ENCODE peak calls at places on chromosome 10, in four cellular contexts. One of them, this sample, is unnamed.
A peak's percentile ranks its signal among the peaks of the same experiment; 100 is the strongest.

GRCh38 chr10:74738985-74739567 is 87.3 kb upstream of the KAT6B start:
- DNase-seq in activated CD4-positive, alpha-beta T cell treated with anti-CD3 and anti-CD28 coated beads for 24 hours: no peak
- DNase-seq in activated T-cell treated with anti-CD3 and anti-CD28 coated beads, Interleukin-2, amount 50 U/mL, for 4 hours: no peak
- DNase-seq in AG08395: no peak
- DNase-seq in this sample: no peak

GRCh38 chr10:79384773-79385391 is 37.6 kb downstream of the PPIF start:
- DNase-seq in activated CD4-positive, alpha-beta T cell treated with anti-CD3 and anti-CD28 coated beads for 24 hours: no peak
- DNase-seq in activated T-cell treated with anti-CD3 and anti-CD28 coated beads, Interleukin-2, amount 50 U/mL, for 4 hours: no peak
- DNase-seq in AG08395: no peak
- DNase-seq in this sample: no peak

GRCh38 chr10:25682203-25682950 is 251.7 kb upstream of the MYO3A start:
- DNase-seq in activated CD4-positive, alpha-beta T cell treated with anti-CD3 and anti-CD28 coated beads for 24 hours: no peak
- DNase-seq in activated T-cell treated with anti-CD3 and anti-CD28 coated beads, Interleukin-2, amount 50 U/mL, for 4 hours: no peak
- DNase-seq in AG08395: no peak
- DNase-seq in this sample: no peak

GRCh38 chr10:52004342-52004949 is 305.1 kb upstream of the CSTF2T start:
- DNase-seq in activated CD4-positive, alpha-beta T cell treated with anti-CD3 and anti-CD28 coated beads for 24 hours: no peak
- DNase-seq in activated T-cell treated with anti-CD3 and anti-CD28 coated beads, Interleukin-2, amount 50 U/mL, for 4 hours: no peak
- DNase-seq in AG08395: peak; percentile 62
- DNase-seq in this sample: peak; percentile 44

GRCh38 chr10:44961931-44962750 is 2.5 kb downstream of the RASSF4 start:
- DNase-seq in activated CD4-positive, alpha-beta T cell treated with anti-CD3 and anti-CD28 coated beads for 24 hours: no peak
- DNase-seq in activated T-cell treated with anti-CD3 and anti-CD28 coated beads, Interleukin-2, amount 50 U/mL, for 4 hours: no peak
- DNase-seq in AG08395: no peak
- DNase-seq in this sample: no peak

GRCh38 chr10:88793747-88794299 is 8.7 kb upstream of the LIPM start:
- DNase-seq in activated CD4-positive, alpha-beta T cell treated with anti-CD3 and anti-CD28 coated beads for 24 hours: no peak
- DNase-seq in activated T-cell treated with anti-CD3 and anti-CD28 coated beads, Interleukin-2, amount 50 U/mL, for 4 hours: no peak
- DNase-seq in AG08395: peak; percentile 47
- DNase-seq in this sample: no peak

GRCh38 chr10:48390933-48391845 is 84.7 kb downstream of the MAPK8 start:
- DNase-seq in activated CD4-positive, alpha-beta T cell treated with anti-CD3 and anti-CD28 coated beads for 24 hours: no peak
- DNase-seq in activated T-cell treated with anti-CD3 and anti-CD28 coated beads, Interleukin-2, amount 50 U/mL, for 4 hours: no peak
- DNase-seq in AG08395: peak; percentile 33
- DNase-seq in this sample: no peak

GRCh38 chr10:23157691-23158369 is 34.3 kb upstream of the PTF1A start:
- DNase-seq in activated CD4-positive, alpha-beta T cell treated with anti-CD3 and anti-CD28 coated beads for 24 hours: no peak
- DNase-seq in activated T-cell treated with anti-CD3 and anti-CD28 coated beads, Interleukin-2, amount 50 U/mL, for 4 hours: no peak
- DNase-seq in AG08395: peak; percentile 19
- DNase-seq in this sample: no peak

GRCh38 chr10:68153473-68154210 is 44.4 kb downstream of the MYPN start:
- DNase-seq in activated CD4-positive, alpha-beta T cell treated with anti-CD3 and anti-CD28 coated beads for 24 hours: no peak
- DNase-seq in activated T-cell treated with anti-CD3 and anti-CD28 coated beads, Interleukin-2, amount 50 U/mL, for 4 hours: no peak
- DNase-seq in AG08395: peak; percentile 93
- DNase-seq in this sample: peak; percentile 76

GRCh38 chr10:73923935-73924598 is 13.1 kb downstream of the PLAU start:
- DNase-seq in activated CD4-positive, alpha-beta T cell treated with anti-CD3 and anti-CD28 coated beads for 24 hours: no peak
- DNase-seq in activated T-cell treated with anti-CD3 and anti-CD28 coated beads, Interleukin-2, amount 50 U/mL, for 4 hours: no peak
- DNase-seq in AG08395: no peak
- DNase-seq in this sample: no peak

GRCh38 chr10:3482200-3482993 is 302.6 kb downstream of the KLF6 start:
- DNase-seq in activated CD4-positive, alpha-beta T cell treated with anti-CD3 and anti-CD28 coated beads for 24 hours: no peak
- DNase-seq in activated T-cell treated with anti-CD3 and anti-CD28 coated beads, Interleukin-2, amount 50 U/mL, for 4 hours: no peak
- DNase-seq in AG08395: peak; percentile 84
- DNase-seq in this sample: peak; percentile 68

GRCh38 chr10:119796039-119796438 is 70.2 kb downstream of the INPP5F start:
- DNase-seq in activated CD4-positive, alpha-beta T cell treated with anti-CD3 and anti-CD28 coated beads for 24 hours: no peak
- DNase-seq in activated T-cell treated with anti-CD3 and anti-CD28 coated beads, Interleukin-2, amount 50 U/mL, for 4 hours: no peak
- DNase-seq in AG08395: no peak
- DNase-seq in this sample: no peak

GRCh38 chr10:22710139-22710745 is 4.1 kb downstream of the PIP4K2A start:
- DNase-seq in activated CD4-positive, alpha-beta T cell treated with anti-CD3 and anti-CD28 coated beads for 24 hours: no peak
- DNase-seq in activated T-cell treated with anti-CD3 and anti-CD28 coated beads, Interleukin-2, amount 50 U/mL, for 4 hours: peak; percentile 23
- DNase-seq in AG08395: no peak
- DNase-seq in this sample: no peak

GRCh38 chr10:43979551-43979950 is 330.9 kb upstream of the ZNF32 start:
- DNase-seq in activated CD4-positive, alpha-beta T cell treated with anti-CD3 and anti-CD28 coated beads for 24 hours: no peak
- DNase-seq in activated T-cell treated with anti-CD3 and anti-CD28 coated beads, Interleukin-2, amount 50 U/mL, for 4 hours: no peak
- DNase-seq in AG08395: no peak
- DNase-seq in this sample: no peak

GRCh38 chr10:3687510-3688081 is 97.4 kb downstream of the KLF6 start:
- DNase-seq in activated CD4-positive, alpha-beta T cell treated with anti-CD3 and anti-CD28 coated beads for 24 hours: no peak
- DNase-seq in activated T-cell treated with anti-CD3 and anti-CD28 coated beads, Interleukin-2, amount 50 U/mL, for 4 hours: no peak
- DNase-seq in AG08395: peak; percentile 10
- DNase-seq in this sample: no peak

GRCh38 chr10:1203704-1204103 is 147.5 kb downstream of the WDR37 start:
- DNase-seq in activated CD4-positive, alpha-beta T cell treated with anti-CD3 and anti-CD28 coated beads for 24 hours: no peak
- DNase-seq in activated T-cell treated with anti-CD3 and anti-CD28 coated beads, Interleukin-2, amount 50 U/mL, for 4 hours: no peak
- DNase-seq in AG08395: no peak
- DNase-seq in this sample: no peak

GRCh38 chr10:109386921-109387320 is 536.4 kb downstream of the XPNPEP1 start:
- DNase-seq in activated CD4-positive, alpha-beta T cell treated with anti-CD3 and anti-CD28 coated beads for 24 hours: no peak
- DNase-seq in activated T-cell treated with anti-CD3 and anti-CD28 coated beads, Interleukin-2, amount 50 U/mL, for 4 hours: no peak
- DNase-seq in AG08395: no peak
- DNase-seq in this sample: no peak

GRCh38 chr10:103548581-103549348 is 55.3 kb downstream of the NEURL1 start:
- DNase-seq in activated CD4-positive, alpha-beta T cell treated with anti-CD3 and anti-CD28 coated beads for 24 hours: no peak
- DNase-seq in activated T-cell treated with anti-CD3 and anti-CD28 coated beads, Interleukin-2, amount 50 U/mL, for 4 hours: no peak
- DNase-seq in AG08395: no peak
- DNase-seq in this sample: no peak

GRCh38 chr10:20976891-20977684 is 80.0 kb upstream of the NEBL start:
- DNase-seq in activated CD4-positive, alpha-beta T cell treated with anti-CD3 and anti-CD28 coated beads for 24 hours: no peak
- DNase-seq in activated T-cell treated with anti-CD3 and anti-CD28 coated beads, Interleukin-2, amount 50 U/mL, for 4 hours: no peak
- DNase-seq in AG08395: no peak
- DNase-seq in this sample: no peak

GRCh38 chr10:92594194-92594593 is 1.3 kb downstream of the KIF11 start:
- DNase-seq in activated CD4-positive, alpha-beta T cell treated with anti-CD3 and anti-CD28 coated beads for 24 hours: no peak
- DNase-seq in activated T-cell treated with anti-CD3 and anti-CD28 coated beads, Interleukin-2, amount 50 U/mL, for 4 hours: no peak
- DNase-seq in AG08395: no peak
- DNase-seq in this sample: no peak

GRCh38 chr10:69359089-69360025 is 57.4 kb downstream of the TACR2 start:
- DNase-seq in activated CD4-positive, alpha-beta T cell treated with anti-CD3 and anti-CD28 coated beads for 24 hours: no peak
- DNase-seq in activated T-cell treated with anti-CD3 and anti-CD28 coated beads, Interleukin-2, amount 50 U/mL, for 4 hours: no peak
- DNase-seq in AG08395: no peak
- DNase-seq in this sample: no peak

GRCh38 chr10:74113546-74113945 is 37.1 kb downstream of the AP3M1 start:
- DNase-seq in activated CD4-positive, alpha-beta T cell treated with anti-CD3 and anti-CD28 coated beads for 24 hours: no peak
- DNase-seq in activated T-cell treated with anti-CD3 and anti-CD28 coated beads, Interleukin-2, amount 50 U/mL, for 4 hours: no peak
- DNase-seq in AG08395: no peak
- DNase-seq in this sample: no peak

GRCh38 chr10:6141296-6142151 is 52.7 kb downstream of the RBM17 start:
- DNase-seq in activated CD4-positive, alpha-beta T cell treated with anti-CD3 and anti-CD28 coated beads for 24 hours: no peak
- DNase-seq in activated T-cell treated with anti-CD3 and anti-CD28 coated beads, Interleukin-2, amount 50 U/mL, for 4 hours: no peak
- DNase-seq in AG08395: peak; percentile 87
- DNase-seq in this sample: peak; percentile 91

GRCh38 chr10:28722065-28722803 is 44.9 kb downstream of the BAMBI start:
- DNase-seq in activated CD4-positive, alpha-beta T cell treated with anti-CD3 and anti-CD28 coated beads for 24 hours: no peak
- DNase-seq in activated T-cell treated with anti-CD3 and anti-CD28 coated beads, Interleukin-2, amount 50 U/mL, for 4 hours: no peak
- DNase-seq in AG08395: peak; percentile 28
- DNase-seq in this sample: peak; percentile 21

GRCh38 chr10:131928248-131929095 is 27.7 kb downstream of the PPP2R2D start:
- DNase-seq in activated CD4-positive, alpha-beta T cell treated with anti-CD3 and anti-CD28 coated beads for 24 hours: peak; percentile 12
- DNase-seq in activated T-cell treated with anti-CD3 and anti-CD28 coated beads, Interleukin-2, amount 50 U/mL, for 4 hours: peak; percentile 29
- DNase-seq in AG08395: no peak
- DNase-seq in this sample: peak; percentile 63

GRCh38 chr10:24331457-24331856 is 122.5 kb downstream of the KIAA1217 start:
- DNase-seq in activated CD4-positive, alpha-beta T cell treated with anti-CD3 and anti-CD28 coated beads for 24 hours: no peak
- DNase-seq in activated T-cell treated with anti-CD3 and anti-CD28 coated beads, Interleukin-2, amount 50 U/mL, for 4 hours: no peak
- DNase-seq in AG08395: no peak
- DNase-seq in this sample: no peak

GRCh38 chr10:124387078-124387874 is 31.4 kb downstream of the OAT start:
- DNase-seq in activated CD4-positive, alpha-beta T cell treated with anti-CD3 and anti-CD28 coated beads for 24 hours: no peak
- DNase-seq in activated T-cell treated with anti-CD3 and anti-CD28 coated beads, Interleukin-2, amount 50 U/mL, for 4 hours: no peak
- DNase-seq in AG08395: no peak
- DNase-seq in this sample: no peak

GRCh38 chr10:17029581-17030271 is 99.9 kb downstream of the CUBN start:
- DNase-seq in activated CD4-positive, alpha-beta T cell treated with anti-CD3 and anti-CD28 coated beads for 24 hours: peak; percentile 68
- DNase-seq in activated T-cell treated with anti-CD3 and anti-CD28 coated beads, Interleukin-2, amount 50 U/mL, for 4 hours: peak; percentile 84
- DNase-seq in AG08395: peak; percentile 62
- DNase-seq in this sample: peak; percentile 54

GRCh38 chr10:122121059-122121458 is 132.1 kb downstream of the TACC2 start:
- DNase-seq in activated CD4-positive, alpha-beta T cell treated with anti-CD3 and anti-CD28 coated beads for 24 hours: no peak
- DNase-seq in activated T-cell treated with anti-CD3 and anti-CD28 coated beads, Interleukin-2, amount 50 U/mL, for 4 hours: no peak
- DNase-seq in AG08395: no peak
- DNase-seq in this sample: no peak

GRCh38 chr10:119412244-119412750 is 130.2 kb downstream of the RGS10 start:
- DNase-seq in activated CD4-positive, alpha-beta T cell treated with anti-CD3 and anti-CD28 coated beads for 24 hours: no peak
- DNase-seq in activated T-cell treated with anti-CD3 and anti-CD28 coated beads, Interleukin-2, amount 50 U/mL, for 4 hours: no peak
- DNase-seq in AG08395: peak; percentile 56
- DNase-seq in this sample: peak; percentile 71